ENCODE peak calls at places on chromosomes 16 and 17, in six cellular contexts. U is CD8-positive, alpha-beta T cell; Y is A673; B is prostate gland; C is lower lobe of right lung; Q is ascending aorta. J is an unnamed sample.

GRCh38 chr16:12406840-12407690 is 396.6 kb downstream of the CPPED1 start:
- DNase-seq in U (no peak), B (no peak), Y (peak; percentile 9), C (no peak), Q (no peak), J (no peak)

GRCh38 chr16:58658796-58659211 is 25.8 kb downstream of the SLC38A7 start:
- DNase-seq in B (no peak), C (no peak), Q (no peak), Y (no peak), U (no peak), J (no peak)

GRCh38 chr16:29986231-29986630 is 9.2 kb downstream of the HIRIP3 start:
- DNase-seq in Y (no peak), Q (no peak), C (peak; percentile 44), U (no peak), B (no peak), J (no peak)

GRCh38 chr17:74814453-74814852 is 38.3 kb upstream of the NAT9 start:
- DNase-seq in B (no peak), U (no peak), C (no peak), Y (no peak), Q (no peak), J (no peak)

GRCh38 chr17:50037321-50038107 is 18.4 kb upstream of the ITGA3 start:
- DNase-seq in Y (no peak), C (peak; percentile 85), Q (peak; percentile 39), U (no peak), B (peak; percentile 62), J (peak; percentile 69)

GRCh38 chr17:68599091-68599872 is 1.9 kb downstream of the FAM20A start:
- DNase-seq in B (no peak), U (no peak), C (no peak), Q (no peak), Y (no peak), J (no peak)

GRCh38 chr17:58331815-58332719 is 3.5 kb upstream of the TSPOAP1 start:
- DNase-seq in B (no peak), Q (peak; percentile 52), U (peak; percentile 69), C (peak; percentile 91), Y (no peak), J (peak; percentile 55)

GRCh38 chr16:11716330-11716729 is 26.3 kb downstream of the TXNDC11 start:
- DNase-seq in B (no peak), Q (no peak), C (no peak), U (no peak), Y (no peak), J (no peak)

GRCh38 chr16:8739151-8739550 is 58.3 kb downstream of the TMEM186 start:
- DNase-seq in U (no peak), C (no peak), Y (no peak), B (no peak), Q (no peak), J (no peak)

GRCh38 chr17:83189013-83189672 is 109.7 kb downstream of the METRNL start:
- DNase-seq in Y (no peak), Q (no peak), C (peak; percentile 38), B (no peak), U (no peak), J (peak; percentile 62)

GRCh38 chr16:11152677-11153321 is 103.2 kb downstream of the SOCS1 start:
- DNase-seq in Y (no peak), B (no peak), Q (no peak), C (no peak), U (no peak), J (no peak)

GRCh38 chr17:29567362-29568330 is 809 bp upstream of the ABHD15 start:
- DNase-seq in B (peak; percentile 56), U (peak; percentile 57), Q (no peak), Y (peak; percentile 87), C (peak; percentile 84), J (peak; percentile 86)

GRCh38 chr17:57284984-57285646 is 28.8 kb downstream of the MSI2 start:
- DNase-seq in Q (no peak), Y (no peak), U (no peak), B (no peak), C (no peak), J (no peak)

GRCh38 chr17:46963571-46963970 is 15.5 kb downstream of the RPRML start:
- DNase-seq in C (no peak), Y (no peak), U (no peak), B (no peak), Q (no peak), J (no peak)

GRCh38 chr17:17352836-17353624 is 49.9 kb downstream of the NT5M start:
- DNase-seq in U (no peak), B (no peak), Y (no peak), C (no peak), Q (no peak), J (no peak)

GRCh38 chr17:8939496-8940334 is 25.8 kb downstream of the PIK3R5 start:
- DNase-seq in Y (no peak), U (no peak), B (no peak), C (no peak), Q (no peak), J (no peak)

GRCh38 chr16:29809850-29810698 is 1.9 kb upstream of the PRRT2 start:
- DNase-seq in B (no peak), U (no peak), Y (peak; percentile 74), Q (no peak), C (no peak), J (no peak)

GRCh38 chr16:17278988-17279387 is 191.8 kb downstream of the XYLT1 start:
- DNase-seq in Q (no peak), C (no peak), U (no peak), B (no peak), Y (no peak), J (no peak)

GRCh38 chr17:80892019-80892855 is 99.4 kb upstream of the CHMP6 start:
- DNase-seq in B (peak; percentile 31), Q (peak; percentile 66), C (peak; percentile 66), Y (no peak), U (peak; percentile 55), J (peak; percentile 88)

GRCh38 chr17:73571524-73572130 is 72.6 kb downstream of the SDK2 start:
- DNase-seq in Q (no peak), Y (no peak), B (no peak), U (no peak), C (peak; percentile 73), J (no peak)

GRCh38 chr17:19003966-19004600 is 481 bp downstream of the FAM83G start:
- DNase-seq in Q (no peak), U (no peak), Y (peak; percentile 62), C (no peak), B (no peak), J (no peak)

GRCh38 chr17:59244081-59244480 is 23.8 kb downstream of the GDPD1 start:
- DNase-seq in U (no peak), C (no peak), Q (no peak), Y (no peak), B (no peak), J (no peak)

GRCh38 chr17:21108651-21109050 is 18.1 kb upstream of the DHRS7B start:
- DNase-seq in Q (no peak), Y (no peak), C (no peak), U (no peak), B (no peak), J (no peak)

GRCh38 chr17:3754066-3754457 is 30.4 kb downstream of the HASPIN start:
- DNase-seq in B (no peak), U (no peak), C (no peak), Y (no peak), Q (no peak), J (no peak)
- H3K4me1 ChIP-seq in B (no peaks in the 10 kb centered on the region), U (peaks cover 37% of the 10 kb centered on the region), C (no peaks in the 10 kb centered on the region), Y (no peaks in the 10 kb centered on the region), Q (no peaks in the 10 kb centered on the region), J (no peaks in the 10 kb centered on the region)

GRCh38 chr17:77193653-77194052 is 52.9 kb downstream of the SEC14L1 start:
- DNase-seq in Q (no peak), U (no peak), B (no peak), C (no peak), Y (no peak), J (no peak)

GRCh38 chr17:77200711-77201110 is 59.9 kb downstream of the SEC14L1 start:
- DNase-seq in U (no peak), Q (no peak), B (no peak), C (no peak), Y (peak; percentile 34), J (no peak)

GRCh38 chr17:77197115-77197514 is 56.3 kb downstream of the SEC14L1 start:
- DNase-seq in B (no peak), U (no peak), Y (no peak), C (no peak), Q (no peak), J (no peak)

GRCh38 chr17:77194179-77194578 is 53.4 kb downstream of the SEC14L1 start:
- DNase-seq in B (no peak), Y (no peak), U (no peak), C (no peak), Q (no peak), J (no peak)

GRCh38 chr17:77196251-77196650 is 55.5 kb downstream of the SEC14L1 start:
- DNase-seq in Y (no peak), U (no peak), B (no peak), C (no peak), Q (no peak), J (no peak)
- H3K36me3 ChIP-seq in Y (peaks cover 43% of the 10 kb centered on the region), U (peaks cover 25% of the 10 kb centered on the region), B (no peaks in the 10 kb centered on the region), C (peaks cover 99% of the 10 kb centered on the region), Q (peaks cover 83% of the 10 kb centered on the region), J (peaks cover 91% of the 10 kb centered on the region)

DNA sequence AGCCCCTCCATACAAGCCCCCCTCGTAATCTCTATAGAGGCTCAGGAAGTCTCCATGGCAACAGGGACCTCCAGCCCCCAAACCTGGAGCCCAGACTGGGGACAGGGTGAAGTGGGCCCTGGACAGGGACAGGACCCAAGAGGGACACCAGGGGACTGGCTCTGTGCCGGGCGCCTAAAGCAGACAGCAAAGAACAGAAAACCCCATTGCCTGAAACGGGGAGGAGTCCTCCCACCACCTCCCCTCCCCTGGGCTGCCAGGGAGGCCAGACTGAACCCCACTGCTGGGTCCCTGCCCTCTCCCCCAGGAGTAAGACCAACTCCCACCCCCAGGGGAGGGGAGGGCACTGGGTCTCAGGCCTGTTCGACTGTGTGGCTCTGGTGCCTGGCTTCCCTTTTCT is 40.7 kb downstream of the CPNE2 start:
- DNase-seq in Y (no peak), U (no peak), B (no peak), Q (no peak), C (no peak), J (no peak)
- H3K27ac ChIP-seq in Y (peak overlapping the region; percentile 57), U (peak overlapping the region; percentile 7), B (no peak overlapping the region), Q (no peak overlapping the region), C (no peak overlapping the region), J (no peak overlapping the region)

GRCh38 chr16:89473791-89474414 is 16.5 kb downstream of the ANKRD11 start:
- DNase-seq in B (no peak), Q (no peak), C (no peak), U (no peak), Y (peak; percentile 31), J (no peak)

GRCh38 chr16:89473136-89473712 is 17.1 kb downstream of the ANKRD11 start:
- DNase-seq in B (no peak), Y (no peak), Q (no peak), C (no peak), U (no peak), J (no peak)

GRCh38 chr16:89476379-89476778 is 14.0 kb downstream of the ANKRD11 start:
- DNase-seq in Q (no peak), C (no peak), B (peak; percentile 68), Y (no peak), U (no peak), J (no peak)

GRCh38 chr16:89476811-89477261 is 13.5 kb downstream of the ANKRD11 start:
- DNase-seq in Q (no peak), Y (no peak), C (no peak), U (no peak), B (no peak), J (no peak)

DNA sequence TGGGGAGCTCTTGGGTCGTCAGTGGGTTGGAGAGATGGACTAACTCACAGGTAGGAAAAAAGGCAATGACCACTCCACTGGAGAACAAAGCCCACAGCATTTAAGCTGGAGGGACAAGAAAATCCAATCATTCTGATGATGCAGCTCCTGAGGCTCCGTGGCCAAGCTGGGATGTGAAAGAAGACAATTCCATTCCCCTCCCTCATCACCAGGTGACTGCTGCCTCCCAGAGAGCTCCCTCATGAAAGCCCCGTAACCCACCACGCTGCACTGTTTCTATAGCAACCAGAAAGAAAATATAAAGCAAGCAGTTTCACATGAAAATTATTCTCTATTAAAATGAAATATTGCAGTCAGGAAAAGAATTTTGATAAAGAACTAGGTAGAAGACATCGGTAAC is 15.2 kb downstream of the ANKRD11 start:
- DNase-seq in C (no peak), U (no peak), Q (no peak), Y (no peak), B (no peak), J (no peak)
- H3K4me1 ChIP-seq in C (peaks cover 97% of the 10 kb centered on the region), U (peaks cover 90% of the 10 kb centered on the region), Q (peaks cover 43% of the 10 kb centered on the region), Y (peaks cover 13% of the 10 kb centered on the region), B (peaks cover 13% of the 10 kb centered on the region), J (peaks cover 52% of the 10 kb centered on the region)